ENCODE peak calls at places on chromosomes 13 and 19, in four cellular contexts. H, I, Y and U are unnamed samples.

GRCh38 chr19:18160441-18160791 is 7.5 kb downstream of the PIK3R2 start:
- DNase-seq in H (no peak), I (no peak), Y (no peak), U (no peak)

GRCh38 chr13:34340534-34340933 is 522.6 kb downstream of the RFC3 start:
- DNase-seq in H (no peak), I (no peak), Y (no peak), U (no peak)

GRCh38 chr13:103371271-103371670 is 305.1 kb upstream of the SLC10A2 start:
- DNase-seq in H (no peak), I (no peak), Y (no peak), U (no peak)

GRCh38 chr13:47661076-47661475 is 340.0 kb downstream of the SUCLA2 start:
- DNase-seq in H (no peak), I (no peak), Y (no peak), U (peak)

GRCh38 chr19:33698576-33699435 is 77.1 kb downstream of the CHST8 start:
- DNase-seq in H (no peak), I (no peak), Y (no peak), U (no peak)

GRCh38 chr13:95641961-95642621 is 2.4 kb downstream of the DZIP1 start:
- DNase-seq in H (no peak), I (no peak), Y (no peak), U (no peak)

GRCh38 chr19:47093254-47093653 is 20.3 kb downstream of the ZC3H4 start:
- DNase-seq in H (no peak), I (no peak), Y (no peak), U (no peak)

GRCh38 chr13:64855506-64855905 is 2374.6 kb downstream of the PCDH9 start:
- DNase-seq in H (no peak), I (no peak), Y (no peak), U (no peak)

GRCh38 chr13:112510002-112510780 is 77.8 kb downstream of the TUBGCP3 start:
- DNase-seq in H (peak), I (no peak), Y (peak), U (no peak)

GRCh38 chr19:18741566-18742121 is 49.5 kb downstream of the COMP start:
- DNase-seq in H (no peak), I (no peak), Y (no peak), U (no peak)

GRCh38 chr19:48617146-48617937 is 1.6 kb downstream of the RPL18 start:
- DNase-seq in H (no peak), I (no peak), Y (no peak), U (no peak)

GRCh38 chr19:44972802-44973201 is 17.6 kb downstream of the CLPTM1 start:
- DNase-seq in H (no peak), I (no peak), Y (no peak), U (no peak)

GRCh38 chr19:18170714-18171255 is 2.8 kb upstream of the IFI30 start:
- DNase-seq in H (peak), I (no peak), Y (no peak), U (no peak)

GRCh38 chr13:52051400-52051799 is 26.9 kb downstream of the UTP14C start:
- DNase-seq in H (no peak), I (no peak), Y (no peak), U (no peak)

GRCh38 chr13:52048516-52048915 is 24.0 kb downstream of the UTP14C start:
- DNase-seq in H (no peak), I (no peak), Y (no peak), U (no peak)

GRCh38 chr13:52047463-52047862 is 23.0 kb downstream of the UTP14C start:
- DNase-seq in H (no peak), I (no peak), Y (no peak), U (no peak)

GRCh38 chr13:52053460-52053859 is 29.0 kb downstream of the UTP14C start:
- DNase-seq in H (no peak), I (no peak), Y (no peak), U (no peak)
- TF ChIP-seq CTCF in H (no peak), I (no peak), Y (no peak), U (no peak)

GRCh38 chr19:6374179-6374709 is 1.5 kb downstream of the PSPN start:
- DNase-seq in H (no peak), I (no peak), Y (no peak), U (no peak)

GRCh38 chr19:6373813-6374108 is 1.2 kb downstream of the ALKBH7 start:
- DNase-seq in H (no peak), I (no peak), Y (no peak), U (no peak)

GRCh38 chr19:6376512-6377193 is 920 bp upstream of the PSPN start:
- DNase-seq in H (no peak), I (no peak), Y (no peak), U (no peak)

GRCh38 chr19:6374711-6375410 is 872 bp downstream of the PSPN start:
- DNase-seq in H (no peak), I (no peak), Y (no peak), U (no peak)

GRCh38 chr19:6375411-6376010 is at the start of gene PSPN:
- DNase-seq in H (no peak), I (no peak), Y (no peak), U (no peak)
- TF ChIP-seq CTCF in H (no peak), I (no peak), Y (no peak), U (no peak)

DNA sequence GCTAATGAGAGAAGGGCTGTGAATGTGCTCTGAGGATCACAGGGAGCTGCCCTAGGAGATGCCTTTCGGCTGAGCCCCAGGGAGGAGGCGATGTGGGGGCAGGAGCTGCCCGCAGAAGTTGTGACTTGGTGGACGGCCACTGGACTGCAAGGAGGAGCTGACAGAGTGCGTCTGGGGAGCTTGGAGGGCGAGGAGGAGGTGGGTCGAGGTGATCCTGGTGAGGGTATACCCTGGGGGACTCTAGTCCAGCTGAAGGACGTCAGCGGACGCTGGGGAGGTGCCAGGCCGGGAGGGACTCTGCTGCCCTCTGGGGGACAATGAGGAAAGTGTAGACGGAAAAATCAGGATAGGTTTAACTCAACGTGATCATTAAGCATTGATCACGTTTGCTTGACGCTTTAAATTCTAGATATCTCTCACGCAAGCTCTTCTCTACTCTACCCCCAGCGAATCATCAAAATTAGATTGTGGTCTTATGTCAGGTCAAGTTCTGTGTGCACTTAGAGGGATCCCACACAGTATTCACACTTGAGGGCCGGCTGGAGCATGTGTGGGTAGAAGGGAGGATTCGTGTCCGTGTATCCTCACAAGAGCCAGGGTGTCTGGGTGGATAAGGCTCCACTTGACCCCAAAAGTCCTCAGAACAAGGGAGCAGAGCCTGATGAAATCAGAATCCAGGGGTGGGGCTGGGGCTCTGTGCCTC is 3.3 kb upstream of the CEACAM7 start:
- DNase-seq in H (no peak), I (no peak), Y (no peak), U (no peak)
- TF ChIP-seq CTCF in H (peak), I (no peak), Y (peak), U (peak)

GRCh38 chr19:9834726-9835506 is at the start of gene PIN1:
- DNase-seq in H (peak), I (peak), Y (peak), U (peak)
- TF ChIP-seq CTCF in H (peak), I (peak), Y (peak), U (peak)

GRCh38 chr19:389246-389934 is 19.6 kb downstream of the C2CD4C start:
- DNase-seq in H (no peak), I (no peak), Y (no peak), U (no peak)
- TF ChIP-seq CTCF in H (no peak), I (no peak), Y (no peak), U (no peak)

GRCh38 chr13:24865158-24865557 is 101.2 kb downstream of the RNF17 start:
- DNase-seq in H (peak), I (no peak), Y (no peak), U (no peak)
- TF ChIP-seq CTCF in H (peak), I (no peak), Y (peak), U (no peak)

GRCh38 chr13:98103942-98104880 is 38.7 kb upstream of the FARP1 start:
- DNase-seq in H (no peak), I (no peak), Y (no peak), U (no peak)
- TF ChIP-seq CTCF in H (no peak), I (no peak), Y (peak), U (peak)

DNA sequence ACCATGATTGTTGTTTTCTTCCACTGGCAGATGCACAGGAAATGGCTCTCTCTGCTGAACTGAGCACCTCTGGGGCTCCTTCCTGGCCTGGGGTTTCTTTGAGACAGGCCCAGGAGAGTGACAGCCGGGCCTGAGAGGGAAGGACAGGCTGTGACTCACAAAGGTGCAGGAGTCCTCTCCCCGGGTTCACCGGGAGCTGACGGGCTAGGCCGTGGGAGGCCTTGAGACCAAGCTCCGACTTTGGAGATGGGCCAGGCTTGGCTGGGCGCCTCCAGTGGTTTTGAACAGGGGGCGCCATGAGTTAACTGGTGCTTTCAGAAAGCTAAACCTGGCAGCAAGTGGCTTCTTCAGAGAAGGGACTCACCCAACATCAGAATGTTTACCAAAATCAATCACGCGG is 143.4 kb downstream of the URI1 start:
- DNase-seq in H (peak), I (no peak), Y (no peak), U (no peak)
- TF ChIP-seq CTCF in H (peak), I (no peak), Y (no peak), U (no peak)